ENCODE peak calls at places on chromosomes 5 and 9, in seven cellular contexts. One of them, this sample, is unnamed.

GRCh38 chr5:67875637-67876036 is 339.9 kb upstream of the PIK3R1 start:
- DNase-seq in HCT116: no peak
- DNase-seq in NB4: no peak
- DNase-seq in A549: no peak
- DNase-seq in WTC11: no peak
- DNase-seq in GM12878: no peak
- DNase-seq in endothelial cell of umbilical vein: no peak
- DNase-seq in this sample: no peak

GRCh38 chr9:14713187-14713799 is 9.2 kb downstream of the CER1 start:
- DNase-seq in GM12878: no peak
- DNase-seq in NB4: no peak
- DNase-seq in endothelial cell of umbilical vein: no peak
- DNase-seq in A549: no peak
- DNase-seq in WTC11: no peak
- DNase-seq in HCT116: no peak
- DNase-seq in this sample: no peak

GRCh38 chr5:52922384-52922783 is 66.8 kb upstream of the ITGA2 start:
- DNase-seq in endothelial cell of umbilical vein: peak; percentile 83
- DNase-seq in HCT116: peak; percentile 68
- DNase-seq in GM12878: no peak
- DNase-seq in WTC11: no peak
- DNase-seq in NB4: peak; percentile 44
- DNase-seq in A549: peak; percentile 7
- DNase-seq in this sample: no peak

GRCh38 chr5:39440964-39441363 is 16.2 kb upstream of the DAB2 start:
- DNase-seq in GM12878: no peak
- DNase-seq in WTC11: no peak
- DNase-seq in NB4: no peak
- DNase-seq in A549: no peak
- DNase-seq in HCT116: no peak
- DNase-seq in endothelial cell of umbilical vein: peak; percentile 22
- DNase-seq in this sample: no peak

GRCh38 chr5:153965102-153965645 is 73.5 kb downstream of the FAM114A2 start:
- DNase-seq in NB4: peak; percentile 64
- DNase-seq in HCT116: peak; percentile 32
- DNase-seq in GM12878: peak; percentile 13
- DNase-seq in endothelial cell of umbilical vein: peak; percentile 52
- DNase-seq in WTC11: peak; percentile 70
- DNase-seq in A549: peak; percentile 83
- DNase-seq in this sample: peak; percentile 77

GRCh38 chr5:176538505-176538806 is 1.3 kb upstream of the RNF44 start:
- DNase-seq in GM12878: no peak
- DNase-seq in WTC11: no peak
- DNase-seq in NB4: peak; percentile 47
- DNase-seq in A549: no peak
- DNase-seq in endothelial cell of umbilical vein: no peak
- DNase-seq in HCT116: no peak
- DNase-seq in this sample: no peak

GRCh38 chr5:88761939-88762338 is 121.0 kb downstream of the MEF2C start:
- DNase-seq in HCT116: no peak
- DNase-seq in NB4: no peak
- DNase-seq in GM12878: no peak
- DNase-seq in endothelial cell of umbilical vein: no peak
- DNase-seq in WTC11: no peak
- DNase-seq in A549: no peak
- DNase-seq in this sample: no peak

GRCh38 chr9:5951686-5952211 is 61.1 kb downstream of the MLANA start:
- DNase-seq in HCT116: no peak
- DNase-seq in A549: no peak
- DNase-seq in GM12878: no peak
- DNase-seq in WTC11: no peak
- DNase-seq in NB4: no peak
- DNase-seq in endothelial cell of umbilical vein: no peak
- DNase-seq in this sample: no peak

GRCh38 chr9:130499804-130500263 is 55.1 kb downstream of the ASS1 start:
- DNase-seq in NB4: no peak
- DNase-seq in WTC11: no peak
- DNase-seq in endothelial cell of umbilical vein: no peak
- DNase-seq in GM12878: no peak
- DNase-seq in HCT116: peak; percentile 68
- DNase-seq in A549: peak; percentile 58
- DNase-seq in this sample: peak; percentile 23

GRCh38 chr5:91528831-91529230 is 145.7 kb upstream of the ARRDC3 start:
- DNase-seq in WTC11: no peak
- DNase-seq in GM12878: no peak
- DNase-seq in NB4: no peak
- DNase-seq in HCT116: no peak
- DNase-seq in endothelial cell of umbilical vein: no peak
- DNase-seq in A549: no peak
- DNase-seq in this sample: no peak

GRCh38 chr5:24222866-24223265 is 421.9 kb downstream of the CDH10 start:
- DNase-seq in NB4: no peak
- DNase-seq in WTC11: no peak
- DNase-seq in endothelial cell of umbilical vein: no peak
- DNase-seq in HCT116: no peak
- DNase-seq in A549: no peak
- DNase-seq in GM12878: no peak
- DNase-seq in this sample: no peak

GRCh38 chr5:717143-717542 is 24.0 kb upstream of the TPPP start:
- DNase-seq in HCT116: no peak
- DNase-seq in endothelial cell of umbilical vein: no peak
- DNase-seq in NB4: no peak
- DNase-seq in WTC11: no peak
- DNase-seq in GM12878: no peak
- DNase-seq in A549: no peak
- DNase-seq in this sample: no peak
- TF ChIP-seq MAX in HCT116: no peak
- TF ChIP-seq MAX in endothelial cell of umbilical vein: no peak
- TF ChIP-seq MAX in NB4: no peak
- TF ChIP-seq MAX in WTC11: no peak
- TF ChIP-seq MAX in GM12878: no peak
- TF ChIP-seq MAX in A549: no peak
- TF ChIP-seq MAX in this sample: no peak

DNA sequence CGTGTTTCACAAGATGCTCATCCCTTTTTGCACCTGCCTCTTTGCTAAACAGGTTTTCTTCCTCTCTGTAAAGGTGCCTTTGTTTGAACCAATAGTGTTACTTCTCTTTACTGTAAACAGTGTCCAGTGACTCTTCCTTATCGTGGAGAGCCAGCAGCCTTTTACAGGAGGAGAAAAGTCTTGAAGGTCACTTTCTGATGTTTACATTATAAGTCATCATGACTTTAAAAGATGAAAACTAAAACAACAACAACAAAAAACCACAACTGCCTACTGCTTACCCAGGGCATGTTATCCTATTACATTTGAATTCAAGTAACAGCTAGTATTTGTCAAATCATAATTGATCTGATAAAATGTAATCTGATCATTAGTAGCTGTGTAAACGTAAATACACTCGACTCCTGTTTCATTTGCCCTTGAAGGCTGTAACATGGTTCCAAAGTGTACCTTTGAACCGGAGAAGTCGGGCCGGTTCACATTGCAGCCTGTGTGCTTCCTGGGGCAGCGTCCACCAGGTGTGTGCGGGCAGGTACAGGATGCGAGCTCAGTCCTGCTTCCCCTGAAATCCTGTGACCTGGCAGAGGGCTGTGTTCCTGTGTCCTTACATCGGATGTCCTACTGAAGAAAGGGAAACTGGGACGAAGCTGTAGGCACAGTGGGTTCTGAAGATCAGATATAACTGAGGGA is 118.1 kb downstream of the C9orf152 start:
- DNase-seq in NB4: no peak
- DNase-seq in WTC11: no peak
- DNase-seq in HCT116: no peak
- DNase-seq in GM12878: no peak
- DNase-seq in A549: no peak
- DNase-seq in endothelial cell of umbilical vein: peak; percentile 77
- DNase-seq in this sample: no peak
- TF ChIP-seq MAX in NB4: no peak
- TF ChIP-seq MAX in WTC11: no peak
- TF ChIP-seq MAX in HCT116: no peak
- TF ChIP-seq MAX in GM12878: no peak
- TF ChIP-seq MAX in A549: no peak
- TF ChIP-seq MAX in endothelial cell of umbilical vein: no peak
- TF ChIP-seq MAX in this sample: no peak

GRCh38 chr5:121741156-121741555 is 110.5 kb upstream of the FTMT start:
- DNase-seq in WTC11: no peak
- DNase-seq in GM12878: no peak
- DNase-seq in endothelial cell of umbilical vein: no peak
- DNase-seq in A549: no peak
- DNase-seq in HCT116: no peak
- DNase-seq in NB4: no peak
- DNase-seq in this sample: no peak

GRCh38 chr5:121735618-121736017 is 116.1 kb upstream of the FTMT start:
- DNase-seq in endothelial cell of umbilical vein: no peak
- DNase-seq in NB4: no peak
- DNase-seq in GM12878: no peak
- DNase-seq in A549: no peak
- DNase-seq in WTC11: no peak
- DNase-seq in HCT116: no peak
- DNase-seq in this sample: no peak

GRCh38 chr5:121731377-121731776 is 120.3 kb upstream of the FTMT start:
- DNase-seq in endothelial cell of umbilical vein: no peak
- DNase-seq in GM12878: no peak
- DNase-seq in WTC11: no peak
- DNase-seq in HCT116: no peak
- DNase-seq in A549: no peak
- DNase-seq in NB4: no peak
- DNase-seq in this sample: no peak

DNA sequence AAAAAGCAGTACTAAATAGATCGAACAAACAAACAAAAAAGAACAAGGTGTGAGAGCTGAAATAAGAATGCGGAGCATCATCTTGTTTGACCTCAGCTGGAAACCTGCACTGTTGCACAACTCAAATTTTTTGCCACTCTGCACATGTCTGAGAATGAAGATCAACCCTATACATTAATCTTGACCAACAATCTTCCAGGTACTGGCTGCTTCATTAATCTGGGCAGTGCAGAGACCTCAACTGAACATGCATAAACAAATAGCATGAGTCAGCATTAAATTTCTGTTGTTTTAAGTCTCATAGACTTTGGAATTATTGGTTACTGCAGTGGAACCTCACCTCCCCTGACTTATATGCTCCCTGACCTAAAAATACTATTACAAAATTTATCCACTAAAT is 114.6 kb upstream of the FTMT start:
- DNase-seq in A549: no peak
- DNase-seq in GM12878: no peak
- DNase-seq in endothelial cell of umbilical vein: no peak
- DNase-seq in NB4: no peak
- DNase-seq in WTC11: no peak
- DNase-seq in HCT116: no peak
- DNase-seq in this sample: no peak
- TF ChIP-seq MAX in A549: no peak
- TF ChIP-seq MAX in GM12878: no peak
- TF ChIP-seq MAX in endothelial cell of umbilical vein: no peak
- TF ChIP-seq MAX in NB4: no peak
- TF ChIP-seq MAX in WTC11: no peak
- TF ChIP-seq MAX in HCT116: no peak
- TF ChIP-seq MAX in this sample: no peak

DNA sequence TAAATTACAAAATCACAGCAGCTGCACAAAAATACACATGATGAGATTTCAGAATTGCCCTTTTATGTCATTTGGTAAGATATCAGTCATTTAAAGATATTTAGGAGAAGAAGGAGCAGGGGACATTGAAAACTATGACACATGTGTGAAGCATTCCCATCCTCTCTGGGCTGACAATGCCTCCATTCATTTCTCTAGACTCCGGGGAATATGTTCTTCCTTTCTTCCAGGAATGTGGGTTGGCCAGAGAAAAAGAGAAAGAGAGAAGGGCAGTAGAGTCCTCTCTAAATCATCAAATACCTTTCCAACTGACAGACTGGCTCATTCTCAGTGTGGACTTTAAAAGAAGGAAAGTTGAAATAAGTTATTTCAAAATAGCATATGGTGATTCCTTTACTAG is 205.6 kb upstream of the ADAMTSL1 start:
- DNase-seq in HCT116: peak; percentile 18
- DNase-seq in GM12878: no peak
- DNase-seq in A549: no peak
- DNase-seq in NB4: no peak
- DNase-seq in WTC11: no peak
- DNase-seq in endothelial cell of umbilical vein: peak; percentile 35
- DNase-seq in this sample: no peak
- TF ChIP-seq MAX in HCT116: no peak
- TF ChIP-seq MAX in GM12878: no peak
- TF ChIP-seq MAX in A549: no peak
- TF ChIP-seq MAX in NB4: no peak
- TF ChIP-seq MAX in WTC11: no peak
- TF ChIP-seq MAX in endothelial cell of umbilical vein: no peak
- TF ChIP-seq MAX in this sample: peak; percentile 55

GRCh38 chr5:12392246-12392645 is 488.0 kb upstream of the CTNND2 start:
- DNase-seq in endothelial cell of umbilical vein: peak; percentile 1
- DNase-seq in GM12878: no peak
- DNase-seq in NB4: no peak
- DNase-seq in HCT116: no peak
- DNase-seq in A549: no peak
- DNase-seq in WTC11: no peak
- DNase-seq in this sample: no peak
- TF ChIP-seq MAX in endothelial cell of umbilical vein: no peak
- TF ChIP-seq MAX in GM12878: no peak
- TF ChIP-seq MAX in NB4: no peak
- TF ChIP-seq MAX in HCT116: no peak
- TF ChIP-seq MAX in A549: no peak
- TF ChIP-seq MAX in WTC11: no peak
- TF ChIP-seq MAX in this sample: no peak

GRCh38 chr9:137311171-137311970 is 9.3 kb upstream of the NRARP start:
- DNase-seq in NB4: no peak
- DNase-seq in A549: no peak
- DNase-seq in GM12878: no peak
- DNase-seq in WTC11: no peak
- DNase-seq in HCT116: peak; percentile 62
- DNase-seq in endothelial cell of umbilical vein: no peak
- DNase-seq in this sample: peak; percentile 41
- TF ChIP-seq MAX in NB4: no peak
- TF ChIP-seq MAX in A549: no peak
- TF ChIP-seq MAX in GM12878: no peak
- TF ChIP-seq MAX in WTC11: no peak
- TF ChIP-seq MAX in HCT116: no peak
- TF ChIP-seq MAX in endothelial cell of umbilical vein: no peak
- TF ChIP-seq MAX in this sample: no peak

GRCh38 chr9:118522093-118523028 is 818.2 kb downstream of the TLR4 start:
- DNase-seq in NB4: peak; percentile 68
- DNase-seq in A549: peak; percentile 20
- DNase-seq in HCT116: no peak
- DNase-seq in GM12878: peak; percentile 34
- DNase-seq in WTC11: peak; percentile 76
- DNase-seq in endothelial cell of umbilical vein: peak; percentile 79
- DNase-seq in this sample: peak; percentile 48
- TF ChIP-seq MAX in NB4: no peak
- TF ChIP-seq MAX in A549: no peak
- TF ChIP-seq MAX in HCT116: no peak
- TF ChIP-seq MAX in GM12878: no peak
- TF ChIP-seq MAX in WTC11: no peak
- TF ChIP-seq MAX in endothelial cell of umbilical vein: no peak
- TF ChIP-seq MAX in this sample: no peak

GRCh38 chr5:141135030-141135717 is at the start of gene PCDHB5:
- DNase-seq in GM12878: no peak
- DNase-seq in endothelial cell of umbilical vein: peak; percentile 38
- DNase-seq in HCT116: no peak
- DNase-seq in NB4: peak; percentile 12
- DNase-seq in A549: peak; percentile 26
- DNase-seq in WTC11: peak; percentile 72
- DNase-seq in this sample: no peak
- TF ChIP-seq MAX in GM12878: no peak
- TF ChIP-seq MAX in endothelial cell of umbilical vein: no peak
- TF ChIP-seq MAX in HCT116: no peak
- TF ChIP-seq MAX in NB4: no peak
- TF ChIP-seq MAX in A549: no peak
- TF ChIP-seq MAX in WTC11: no peak
- TF ChIP-seq MAX in this sample: no peak